ENCODE peak calls at places on chromosomes 1 and 21, in six cellular contexts. One of them, this sample, is unnamed.
A peak's percentile ranks its signal among the peaks of the same experiment; 100 is the strongest.

GRCh38 chr21:21111309-21111920 is 113.2 kb downstream of the NCAM2 start:
- DNase-seq in GM10248: no peak
- DNase-seq in tibial artery: no peak
- DNase-seq in A549: no peak
- DNase-seq in heart left ventricle: no peak
- DNase-seq in Calu3: no peak
- DNase-seq in this sample: no peak

GRCh38 chr21:26169061-26169610 is 1.4 kb downstream of the APP start:
- DNase-seq in GM10248: peak; percentile 57
- DNase-seq in tibial artery: peak; percentile 33
- DNase-seq in A549: peak; percentile 69
- DNase-seq in heart left ventricle: peak; percentile 39
- DNase-seq in Calu3: peak; percentile 40
- DNase-seq in this sample: peak; percentile 77

GRCh38 chr1:89802036-89802435 is 18.8 kb upstream of the LRRC8D start:
- DNase-seq in GM10248: no peak
- DNase-seq in tibial artery: no peak
- DNase-seq in A549: no peak
- DNase-seq in heart left ventricle: no peak
- DNase-seq in Calu3: no peak
- DNase-seq in this sample: no peak

GRCh38 chr1:153928245-153928644 is 5.5 kb upstream of the GATAD2B start:
- DNase-seq in GM10248: no peak
- DNase-seq in tibial artery: no peak
- DNase-seq in A549: no peak
- DNase-seq in heart left ventricle: no peak
- DNase-seq in Calu3: no peak
- DNase-seq in this sample: no peak

GRCh38 chr1:208233546-208233945 is 10.6 kb downstream of the PLXNA2 start:
- DNase-seq in GM10248: no peak
- DNase-seq in tibial artery: no peak
- DNase-seq in A549: no peak
- DNase-seq in heart left ventricle: no peak
- DNase-seq in Calu3: no peak
- DNase-seq in this sample: no peak

GRCh38 chr1:92822907-92823306 is 8.9 kb upstream of the RPL5 start:
- DNase-seq in GM10248: no peak
- DNase-seq in tibial artery: no peak
- DNase-seq in A549: no peak
- DNase-seq in heart left ventricle: no peak
- DNase-seq in Calu3: peak; percentile 67
- DNase-seq in this sample: no peak

GRCh38 chr1:246404078-246404477 is 103.0 kb downstream of the SMYD3 start:
- DNase-seq in GM10248: no peak
- DNase-seq in tibial artery: no peak
- DNase-seq in A549: no peak
- DNase-seq in heart left ventricle: no peak
- DNase-seq in Calu3: no peak
- DNase-seq in this sample: no peak

GRCh38 chr1:43587594-43587993 is 56.9 kb downstream of the PTPRF start:
- DNase-seq in GM10248: no peak
- DNase-seq in tibial artery: no peak
- DNase-seq in A549: no peak
- DNase-seq in heart left ventricle: no peak
- DNase-seq in Calu3: no peak
- DNase-seq in this sample: no peak

GRCh38 chr1:39331647-39332046 is 127.2 kb downstream of the MACF1 start:
- DNase-seq in GM10248: no peak
- DNase-seq in tibial artery: no peak
- DNase-seq in A549: no peak
- DNase-seq in heart left ventricle: no peak
- DNase-seq in Calu3: no peak
- DNase-seq in this sample: no peak

GRCh38 chr1:200028586-200029034 is 1.1 kb downstream of the NR5A2 start:
- DNase-seq in GM10248: no peak
- DNase-seq in tibial artery: no peak
- DNase-seq in A549: no peak
- DNase-seq in heart left ventricle: no peak
- DNase-seq in Calu3: no peak
- DNase-seq in this sample: no peak

GRCh38 chr1:9653195-9653782 is 1.8 kb downstream of the PIK3CD start:
- DNase-seq in GM10248: no peak
- DNase-seq in tibial artery: no peak
- DNase-seq in A549: no peak
- DNase-seq in heart left ventricle: no peak
- DNase-seq in Calu3: no peak
- DNase-seq in this sample: no peak

GRCh38 chr1:9651565-9652378 is at the start of gene PIK3CD:
- DNase-seq in GM10248: no peak
- DNase-seq in tibial artery: no peak
- DNase-seq in A549: peak; percentile 22
- DNase-seq in heart left ventricle: no peak
- DNase-seq in Calu3: no peak
- DNase-seq in this sample: no peak

GRCh38 chr1:9651220-9651564 is 339 bp upstream of the PIK3CD start:
- DNase-seq in GM10248: no peak
- DNase-seq in tibial artery: no peak
- DNase-seq in A549: no peak
- DNase-seq in heart left ventricle: no peak
- DNase-seq in Calu3: no peak
- DNase-seq in this sample: no peak

GRCh38 chr1:9653783-9654517 is 2.4 kb downstream of the PIK3CD start:
- DNase-seq in GM10248: no peak
- DNase-seq in tibial artery: no peak
- DNase-seq in A549: no peak
- DNase-seq in heart left ventricle: no peak
- DNase-seq in Calu3: no peak
- DNase-seq in this sample: no peak

DNA sequence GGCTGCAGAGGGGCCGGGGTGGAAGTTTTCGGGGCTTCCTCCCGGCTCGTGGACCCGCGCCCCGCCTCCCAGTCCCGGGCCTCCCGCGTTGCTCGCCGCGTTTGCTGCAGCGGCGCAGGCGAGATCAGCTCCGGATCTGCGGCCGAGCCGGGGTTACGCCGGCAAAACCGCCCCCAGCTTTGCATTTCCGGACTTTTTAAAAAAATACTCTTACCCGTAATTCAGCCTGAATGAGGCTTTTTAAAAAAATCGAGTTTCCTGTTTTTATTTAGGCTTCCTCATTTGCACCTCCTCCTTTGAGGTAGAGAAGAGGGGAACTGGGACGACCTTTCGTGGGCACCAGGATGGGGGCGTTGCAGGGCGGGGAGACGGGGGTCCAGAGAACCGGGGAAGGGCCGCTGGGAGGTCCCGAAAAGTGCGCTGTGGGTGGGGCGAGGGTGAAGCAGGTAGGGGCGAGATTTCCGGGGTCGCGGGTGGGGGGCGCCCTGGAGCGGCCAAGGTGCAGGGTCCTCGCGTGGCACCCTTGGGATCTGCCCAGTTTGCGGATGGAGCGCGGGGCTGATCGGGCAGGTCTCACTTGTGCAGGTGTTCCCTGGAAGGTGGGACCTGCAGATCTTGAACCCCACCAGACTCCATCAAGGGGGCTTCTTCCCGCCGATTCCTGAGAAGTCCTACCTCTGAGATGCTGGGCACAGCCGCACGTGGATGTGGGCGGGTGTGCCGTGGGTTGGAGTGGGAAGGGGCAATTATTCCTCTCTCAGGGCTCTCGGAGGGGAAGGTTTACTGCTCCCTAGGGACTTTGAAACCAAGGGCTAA is 1.1 kb downstream of the PIK3CD start:
- DNase-seq in GM10248: peak; percentile 61
- DNase-seq in tibial artery: no peak
- DNase-seq in A549: no peak
- DNase-seq in heart left ventricle: no peak
- DNase-seq in Calu3: no peak
- DNase-seq in this sample: no peak
- TF ChIP-seq CTCF in GM10248: peak; percentile 19
- TF ChIP-seq CTCF in tibial artery: no peak
- TF ChIP-seq CTCF in A549: no peak
- TF ChIP-seq CTCF in heart left ventricle: no peak
- TF ChIP-seq CTCF in Calu3: no peak
- TF ChIP-seq CTCF in this sample: no peak

GRCh38 chr1:203592156-203592555 is 34.5 kb upstream of the ATP2B4 start:
- DNase-seq in GM10248: no peak
- DNase-seq in tibial artery: no peak
- DNase-seq in A549: no peak
- DNase-seq in heart left ventricle: no peak
- DNase-seq in Calu3: no peak
- DNase-seq in this sample: no peak
- TF ChIP-seq CTCF in GM10248: no peak
- TF ChIP-seq CTCF in tibial artery: no peak
- TF ChIP-seq CTCF in A549: no peak
- TF ChIP-seq CTCF in heart left ventricle: no peak
- TF ChIP-seq CTCF in Calu3: no peak
- TF ChIP-seq CTCF in this sample: no peak

GRCh38 chr1:204358145-204358544 is 1.6 kb downstream of the PLEKHA6 start:
- DNase-seq in GM10248: no peak
- DNase-seq in tibial artery: no peak
- DNase-seq in A549: no peak
- DNase-seq in heart left ventricle: no peak
- DNase-seq in Calu3: no peak
- DNase-seq in this sample: no peak

GRCh38 chr1:204358605-204359004 is 1.1 kb downstream of the PLEKHA6 start:
- DNase-seq in GM10248: no peak
- DNase-seq in tibial artery: no peak
- DNase-seq in A549: no peak
- DNase-seq in heart left ventricle: no peak
- DNase-seq in Calu3: no peak
- DNase-seq in this sample: no peak

GRCh38 chr1:204360314-204360713 is 585 bp upstream of the PLEKHA6 start:
- DNase-seq in GM10248: no peak
- DNase-seq in tibial artery: no peak
- DNase-seq in A549: no peak
- DNase-seq in heart left ventricle: no peak
- DNase-seq in Calu3: no peak
- DNase-seq in this sample: no peak

GRCh38 chr1:204359131-204359473 is 627 bp downstream of the PLEKHA6 start:
- DNase-seq in GM10248: no peak
- DNase-seq in tibial artery: no peak
- DNase-seq in A549: no peak
- DNase-seq in heart left ventricle: no peak
- DNase-seq in Calu3: no peak
- DNase-seq in this sample: no peak

DNA sequence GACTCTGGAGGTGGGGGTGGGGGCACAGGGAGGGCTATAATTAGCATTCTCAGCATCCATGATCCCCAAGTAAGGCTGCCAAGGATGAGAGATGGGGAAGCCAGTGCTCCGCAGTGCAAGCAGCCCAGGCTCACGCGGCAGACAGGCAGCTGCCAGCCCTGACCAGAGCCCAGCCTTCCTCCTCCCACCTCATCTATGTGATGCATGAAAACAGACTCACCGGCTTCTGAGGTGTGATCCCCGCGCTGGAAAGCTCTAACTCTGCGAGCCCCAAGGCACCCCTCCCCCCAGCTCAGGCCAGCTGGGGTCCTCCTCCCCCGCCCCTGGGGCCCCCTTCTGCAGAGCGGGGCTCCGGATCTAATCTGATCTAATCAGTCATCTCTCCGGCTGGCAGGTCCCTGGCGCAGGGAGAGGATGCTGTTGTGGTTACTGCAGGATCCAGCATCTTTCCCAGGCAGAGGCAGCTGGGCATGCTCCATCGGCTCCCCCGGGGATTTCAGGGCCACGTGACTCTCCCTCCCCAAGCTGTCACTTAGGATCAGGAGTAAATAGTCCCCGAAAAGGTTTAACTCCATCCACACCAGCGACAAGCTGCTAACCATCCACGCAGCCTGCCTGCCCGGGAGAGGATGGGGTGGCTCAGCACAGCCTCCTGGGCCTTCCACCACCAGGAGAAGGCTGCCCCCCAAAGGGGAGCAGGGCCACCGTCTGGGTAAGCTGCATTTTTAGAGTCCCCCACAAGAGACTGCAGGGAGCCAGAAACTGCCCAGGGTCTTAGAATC is at the start of gene PLEKHA6:
- DNase-seq in GM10248: no peak
- DNase-seq in tibial artery: no peak
- DNase-seq in A549: no peak
- DNase-seq in heart left ventricle: peak; percentile 50
- DNase-seq in Calu3: no peak
- DNase-seq in this sample: no peak
- TF ChIP-seq CTCF in GM10248: no peak
- TF ChIP-seq CTCF in tibial artery: peak; percentile 28
- TF ChIP-seq CTCF in A549: peak; percentile 30
- TF ChIP-seq CTCF in heart left ventricle: peak; percentile 46
- TF ChIP-seq CTCF in Calu3: no peak
- TF ChIP-seq CTCF in this sample: peak; percentile 13

GRCh38 chr1:223684488-223684792 is 18.9 kb upstream of the CAPN8 start:
- DNase-seq in GM10248: no peak
- DNase-seq in tibial artery: no peak
- DNase-seq in A549: no peak
- DNase-seq in heart left ventricle: no peak
- DNase-seq in Calu3: no peak
- DNase-seq in this sample: no peak
- TF ChIP-seq CTCF in GM10248: no peak
- TF ChIP-seq CTCF in tibial artery: no peak
- TF ChIP-seq CTCF in A549: no peak
- TF ChIP-seq CTCF in heart left ventricle: no peak
- TF ChIP-seq CTCF in Calu3: peak; percentile 10
- TF ChIP-seq CTCF in this sample: no peak

GRCh38 chr21:36542312-36543101 is 62.6 kb upstream of the CLDN14 start:
- DNase-seq in GM10248: peak; percentile 81
- DNase-seq in tibial artery: no peak
- DNase-seq in A549: no peak
- DNase-seq in heart left ventricle: no peak
- DNase-seq in Calu3: no peak
- DNase-seq in this sample: peak; percentile 98
- TF ChIP-seq CTCF in GM10248: peak; percentile 59
- TF ChIP-seq CTCF in tibial artery: no peak
- TF ChIP-seq CTCF in A549: no peak
- TF ChIP-seq CTCF in heart left ventricle: no peak
- TF ChIP-seq CTCF in Calu3: no peak
- TF ChIP-seq CTCF in this sample: peak; percentile 94

DNA sequence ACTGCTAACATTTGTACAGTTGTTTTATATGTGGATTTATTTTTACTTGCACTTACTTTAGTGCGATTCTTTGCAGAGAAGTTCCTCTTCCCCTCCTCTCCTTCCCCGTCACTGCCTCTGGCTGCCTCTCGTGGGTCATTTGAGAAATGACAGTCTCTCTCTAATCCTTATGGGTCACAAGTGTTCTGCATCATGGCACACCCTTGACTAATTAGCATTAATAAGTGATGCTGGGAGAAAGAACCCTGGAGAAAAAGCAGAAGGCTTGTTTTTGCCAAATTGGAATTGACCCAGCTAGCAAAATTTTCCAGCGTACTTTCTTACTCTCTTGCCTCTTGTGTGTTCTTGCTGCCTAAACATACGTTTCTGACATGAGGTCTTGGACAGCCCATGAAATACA is 301.2 kb downstream of the DUSP10 start:
- DNase-seq in GM10248: no peak
- DNase-seq in tibial artery: peak; percentile 22
- DNase-seq in A549: no peak
- DNase-seq in heart left ventricle: no peak
- DNase-seq in Calu3: peak; percentile 28
- DNase-seq in this sample: no peak
- TF ChIP-seq CTCF in GM10248: no peak
- TF ChIP-seq CTCF in tibial artery: peak; percentile 11
- TF ChIP-seq CTCF in A549: no peak
- TF ChIP-seq CTCF in heart left ventricle: no peak
- TF ChIP-seq CTCF in Calu3: no peak
- TF ChIP-seq CTCF in this sample: no peak

This sample was measured in MM.1S.